ENCODE peak calls at places on chromosomes 5 and 9, in ten cellular contexts. One of them, this sample, is unnamed. For H3K4me1, the result is how much of the 10 kb centered on the place peaks cover.

GRCh38 chr5:168965638-168966037 is 335.3 kb downstream of the SLIT3 start:
- DNase-seq in CD8-positive, alpha-beta T cell: no peak
- DNase-seq in fibroblast of lung: no peak
- DNase-seq in cardiac muscle cell: no peak
- DNase-seq in GM23248: no peak
- DNase-seq in pancreas: no peak
- DNase-seq in heart left ventricle: no peak
- DNase-seq in mesenchymal stem cell: no peak
- DNase-seq in CD4-positive, CD25-positive, alpha-beta regulatory T cell: no peak
- DNase-seq in aorta: no peak
- DNase-seq in this sample: no peak

GRCh38 chr9:127450170-127450830 is 906 bp downstream of the RPL12 start:
- DNase-seq in GM23248: peak
- DNase-seq in cardiac muscle cell: peak
- DNase-seq in pancreas: peak
- DNase-seq in mesenchymal stem cell: peak
- DNase-seq in CD8-positive, alpha-beta T cell: no peak
- DNase-seq in fibroblast of lung: peak
- DNase-seq in aorta: no peak
- DNase-seq in CD4-positive, CD25-positive, alpha-beta regulatory T cell: no peak
- DNase-seq in heart left ventricle: no peak
- DNase-seq in this sample: no peak

GRCh38 chr5:67842806-67843205 is 372.8 kb upstream of the PIK3R1 start:
- DNase-seq in GM23248: peak
- DNase-seq in mesenchymal stem cell: peak
- DNase-seq in pancreas: no peak
- DNase-seq in heart left ventricle: no peak
- DNase-seq in aorta: no peak
- DNase-seq in cardiac muscle cell: peak
- DNase-seq in CD8-positive, alpha-beta T cell: no peak
- DNase-seq in fibroblast of lung: peak
- DNase-seq in CD4-positive, CD25-positive, alpha-beta regulatory T cell: no peak
- DNase-seq in this sample: peak

GRCh38 chr9:16626577-16627130 is 243.8 kb downstream of the BNC2 start:
- DNase-seq in CD4-positive, CD25-positive, alpha-beta regulatory T cell: no peak
- DNase-seq in cardiac muscle cell: peak
- DNase-seq in pancreas: no peak
- DNase-seq in heart left ventricle: no peak
- DNase-seq in GM23248: peak
- DNase-seq in fibroblast of lung: peak
- DNase-seq in CD8-positive, alpha-beta T cell: no peak
- DNase-seq in aorta: no peak
- DNase-seq in mesenchymal stem cell: peak
- DNase-seq in this sample: peak

GRCh38 chr5:143938230-143938629 is 126.3 kb downstream of the HMHB1 start:
- DNase-seq in fibroblast of lung: no peak
- DNase-seq in cardiac muscle cell: no peak
- DNase-seq in CD8-positive, alpha-beta T cell: no peak
- DNase-seq in pancreas: no peak
- DNase-seq in heart left ventricle: no peak
- DNase-seq in aorta: no peak
- DNase-seq in GM23248: peak
- DNase-seq in mesenchymal stem cell: no peak
- DNase-seq in CD4-positive, CD25-positive, alpha-beta regulatory T cell: no peak
- DNase-seq in this sample: no peak

GRCh38 chr5:77984587-77984986 is 208.4 kb upstream of the TBCA start:
- DNase-seq in CD8-positive, alpha-beta T cell: no peak
- DNase-seq in cardiac muscle cell: no peak
- DNase-seq in heart left ventricle: no peak
- DNase-seq in aorta: no peak
- DNase-seq in CD4-positive, CD25-positive, alpha-beta regulatory T cell: no peak
- DNase-seq in pancreas: no peak
- DNase-seq in mesenchymal stem cell: no peak
- DNase-seq in fibroblast of lung: no peak
- DNase-seq in GM23248: no peak
- DNase-seq in this sample: no peak

GRCh38 chr9:17614929-17615328 is 36.1 kb downstream of the SH3GL2 start:
- DNase-seq in mesenchymal stem cell: no peak
- DNase-seq in heart left ventricle: no peak
- DNase-seq in fibroblast of lung: no peak
- DNase-seq in cardiac muscle cell: no peak
- DNase-seq in CD8-positive, alpha-beta T cell: no peak
- DNase-seq in CD4-positive, CD25-positive, alpha-beta regulatory T cell: no peak
- DNase-seq in aorta: no peak
- DNase-seq in pancreas: no peak
- DNase-seq in GM23248: no peak
- DNase-seq in this sample: no peak

GRCh38 chr5:109374625-109375024 is 35.1 kb downstream of the PJA2 start:
- DNase-seq in GM23248: no peak
- DNase-seq in CD4-positive, CD25-positive, alpha-beta regulatory T cell: no peak
- DNase-seq in pancreas: no peak
- DNase-seq in mesenchymal stem cell: peak
- DNase-seq in aorta: no peak
- DNase-seq in CD8-positive, alpha-beta T cell: no peak
- DNase-seq in cardiac muscle cell: no peak
- DNase-seq in fibroblast of lung: peak
- DNase-seq in heart left ventricle: no peak
- DNase-seq in this sample: no peak

GRCh38 chr9:385818-386398 is 171.2 kb downstream of the DOCK8 start:
- DNase-seq in cardiac muscle cell: peak
- DNase-seq in mesenchymal stem cell: peak
- DNase-seq in CD8-positive, alpha-beta T cell: no peak
- DNase-seq in heart left ventricle: no peak
- DNase-seq in CD4-positive, CD25-positive, alpha-beta regulatory T cell: peak
- DNase-seq in aorta: no peak
- DNase-seq in pancreas: peak
- DNase-seq in fibroblast of lung: peak
- DNase-seq in GM23248: peak
- DNase-seq in this sample: peak

GRCh38 chr5:167565555-167565954 is 725.9 kb upstream of the WWC1 start:
- DNase-seq in mesenchymal stem cell: peak
- DNase-seq in aorta: no peak
- DNase-seq in heart left ventricle: no peak
- DNase-seq in fibroblast of lung: peak
- DNase-seq in CD4-positive, CD25-positive, alpha-beta regulatory T cell: no peak
- DNase-seq in pancreas: no peak
- DNase-seq in CD8-positive, alpha-beta T cell: no peak
- DNase-seq in cardiac muscle cell: no peak
- DNase-seq in GM23248: peak
- DNase-seq in this sample: no peak

GRCh38 chr5:139104577-139105271 is 93.4 kb downstream of the SIL1 start:
- DNase-seq in mesenchymal stem cell: no peak
- DNase-seq in pancreas: no peak
- DNase-seq in heart left ventricle: no peak
- DNase-seq in GM23248: peak
- DNase-seq in cardiac muscle cell: no peak
- DNase-seq in CD8-positive, alpha-beta T cell: no peak
- DNase-seq in aorta: peak
- DNase-seq in fibroblast of lung: peak
- DNase-seq in CD4-positive, CD25-positive, alpha-beta regulatory T cell: no peak
- DNase-seq in this sample: peak

GRCh38 chr5:151151793-151152192 is 5.8 kb downstream of the ANXA6 start:
- DNase-seq in heart left ventricle: no peak
- DNase-seq in CD4-positive, CD25-positive, alpha-beta regulatory T cell: peak
- DNase-seq in aorta: peak
- DNase-seq in fibroblast of lung: peak
- DNase-seq in cardiac muscle cell: no peak
- DNase-seq in mesenchymal stem cell: peak
- DNase-seq in pancreas: no peak
- DNase-seq in CD8-positive, alpha-beta T cell: no peak
- DNase-seq in GM23248: peak
- DNase-seq in this sample: no peak
- H3K4me1 ChIP-seq in heart left ventricle: half or more
- H3K4me1 ChIP-seq in CD4-positive, CD25-positive, alpha-beta regulatory T cell: half or more
- H3K4me1 ChIP-seq in aorta: under half
- H3K4me1 ChIP-seq in fibroblast of lung: under half
- H3K4me1 ChIP-seq in cardiac muscle cell: half or more
- H3K4me1 ChIP-seq in mesenchymal stem cell: under half
- H3K4me1 ChIP-seq in pancreas: under half
- H3K4me1 ChIP-seq in CD8-positive, alpha-beta T cell: half or more
- H3K4me1 ChIP-seq in GM23248: under half
- H3K4me1 ChIP-seq in this sample: under half

GRCh38 chr9:86599565-86599964 is 245.4 kb upstream of the TUT7 start:
- DNase-seq in aorta: no peak
- DNase-seq in fibroblast of lung: no peak
- DNase-seq in CD4-positive, CD25-positive, alpha-beta regulatory T cell: no peak
- DNase-seq in CD8-positive, alpha-beta T cell: no peak
- DNase-seq in mesenchymal stem cell: no peak
- DNase-seq in GM23248: no peak
- DNase-seq in cardiac muscle cell: no peak
- DNase-seq in heart left ventricle: no peak
- DNase-seq in pancreas: no peak
- DNase-seq in this sample: no peak

GRCh38 chr9:86600291-86600690 is 246.1 kb upstream of the TUT7 start:
- DNase-seq in CD8-positive, alpha-beta T cell: no peak
- DNase-seq in cardiac muscle cell: no peak
- DNase-seq in mesenchymal stem cell: peak
- DNase-seq in pancreas: no peak
- DNase-seq in GM23248: peak
- DNase-seq in heart left ventricle: no peak
- DNase-seq in aorta: no peak
- DNase-seq in fibroblast of lung: peak
- DNase-seq in CD4-positive, CD25-positive, alpha-beta regulatory T cell: no peak
- DNase-seq in this sample: peak

GRCh38 chr9:86600977-86601376 is 246.8 kb upstream of the TUT7 start:
- DNase-seq in CD4-positive, CD25-positive, alpha-beta regulatory T cell: no peak
- DNase-seq in mesenchymal stem cell: no peak
- DNase-seq in aorta: no peak
- DNase-seq in cardiac muscle cell: no peak
- DNase-seq in fibroblast of lung: no peak
- DNase-seq in GM23248: no peak
- DNase-seq in heart left ventricle: no peak
- DNase-seq in pancreas: no peak
- DNase-seq in CD8-positive, alpha-beta T cell: no peak
- DNase-seq in this sample: no peak

GRCh38 chr9:86602715-86603114 is 248.5 kb upstream of the TUT7 start:
- DNase-seq in cardiac muscle cell: no peak
- DNase-seq in CD4-positive, CD25-positive, alpha-beta regulatory T cell: no peak
- DNase-seq in pancreas: no peak
- DNase-seq in mesenchymal stem cell: no peak
- DNase-seq in heart left ventricle: no peak
- DNase-seq in CD8-positive, alpha-beta T cell: no peak
- DNase-seq in GM23248: peak
- DNase-seq in aorta: no peak
- DNase-seq in fibroblast of lung: no peak
- DNase-seq in this sample: no peak

DNA sequence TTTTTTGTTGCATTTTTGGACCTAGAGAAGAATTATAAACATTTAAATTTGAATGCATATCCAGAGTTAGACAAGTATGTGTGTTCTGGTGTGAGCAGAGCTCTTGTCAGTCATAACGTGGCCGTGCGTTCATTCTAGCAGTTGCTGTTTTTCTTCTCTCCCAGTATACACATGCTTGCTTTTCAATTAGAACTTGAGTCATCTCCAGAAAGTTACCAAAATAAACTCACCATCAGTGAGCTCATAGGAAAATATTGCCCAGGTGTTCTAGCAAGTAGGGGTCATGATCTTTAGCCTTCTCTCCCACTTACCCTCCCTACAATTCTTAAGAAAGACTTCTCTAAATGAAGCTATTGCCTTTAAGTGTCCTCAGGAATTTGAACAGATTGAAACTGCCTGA is 247.5 kb upstream of the TUT7 start:
- DNase-seq in cardiac muscle cell: no peak
- DNase-seq in CD8-positive, alpha-beta T cell: no peak
- DNase-seq in pancreas: no peak
- DNase-seq in mesenchymal stem cell: no peak
- DNase-seq in heart left ventricle: no peak
- DNase-seq in aorta: no peak
- DNase-seq in CD4-positive, CD25-positive, alpha-beta regulatory T cell: no peak
- DNase-seq in fibroblast of lung: peak
- DNase-seq in GM23248: no peak
- DNase-seq in this sample: peak
- H3K27ac ChIP-seq in cardiac muscle cell: peak
- H3K27ac ChIP-seq in CD8-positive, alpha-beta T cell: no peak
- H3K27ac ChIP-seq in pancreas: no peak
- H3K27ac ChIP-seq in mesenchymal stem cell: no peak
- H3K27ac ChIP-seq in heart left ventricle: no peak
- H3K27ac ChIP-seq in aorta: no peak
- H3K27ac ChIP-seq in CD4-positive, CD25-positive, alpha-beta regulatory T cell: no peak
- H3K27ac ChIP-seq in fibroblast of lung: no peak
- H3K27ac ChIP-seq in GM23248: no peak
- H3K27ac ChIP-seq in this sample: peak

DNA sequence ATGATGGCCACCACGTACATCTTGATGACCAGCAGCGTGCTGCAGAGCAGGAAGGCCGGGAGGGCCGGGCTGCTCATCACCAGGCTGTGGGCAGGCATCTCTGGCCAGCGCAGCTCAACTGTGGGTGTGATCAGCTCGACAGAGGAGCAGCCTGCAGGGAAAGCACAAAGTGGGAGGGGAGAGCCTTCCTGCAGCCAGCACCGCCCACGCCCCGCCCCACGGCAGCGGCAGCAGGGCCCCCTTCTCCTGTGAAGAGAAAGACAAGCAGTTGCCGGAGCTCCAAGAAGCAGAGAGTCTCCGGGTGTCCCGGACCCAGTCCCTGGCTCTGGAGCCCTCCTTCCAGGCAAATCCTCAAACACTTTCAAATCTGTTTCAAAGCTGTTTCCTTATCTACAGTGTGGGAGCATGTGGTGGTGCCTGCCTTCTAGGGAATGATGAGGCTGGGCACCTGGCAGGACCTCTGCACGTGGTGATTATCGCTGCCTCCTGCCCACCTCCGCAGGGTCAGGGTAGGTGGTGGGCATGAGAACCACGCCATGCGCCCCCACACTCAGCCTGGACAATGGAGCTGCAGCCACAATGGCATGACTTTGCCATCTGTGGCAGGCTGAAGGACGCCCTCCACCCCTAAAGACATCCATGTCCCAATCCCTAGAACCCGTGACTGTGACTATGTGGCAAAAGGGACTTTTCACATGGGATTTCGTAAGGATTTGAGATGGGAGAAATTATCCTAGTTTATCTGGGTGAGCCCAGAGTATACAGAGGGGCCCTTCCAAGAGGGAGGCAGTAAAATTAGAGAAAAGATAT is at the start of gene PTGES:
- DNase-seq in mesenchymal stem cell: peak
- DNase-seq in pancreas: peak
- DNase-seq in cardiac muscle cell: peak
- DNase-seq in heart left ventricle: peak
- DNase-seq in CD4-positive, CD25-positive, alpha-beta regulatory T cell: peak
- DNase-seq in CD8-positive, alpha-beta T cell: peak
- DNase-seq in fibroblast of lung: peak
- DNase-seq in GM23248: peak
- DNase-seq in aorta: peak
- DNase-seq in this sample: peak
- H3K4me1 ChIP-seq in mesenchymal stem cell: under half
- H3K4me1 ChIP-seq in pancreas: under half
- H3K4me1 ChIP-seq in cardiac muscle cell: under half
- H3K4me1 ChIP-seq in heart left ventricle: under half
- H3K4me1 ChIP-seq in CD4-positive, CD25-positive, alpha-beta regulatory T cell: under half
- H3K4me1 ChIP-seq in CD8-positive, alpha-beta T cell: under half
- H3K4me1 ChIP-seq in fibroblast of lung: under half
- H3K4me1 ChIP-seq in GM23248: under half
- H3K4me1 ChIP-seq in aorta: under half
- H3K4me1 ChIP-seq in this sample: under half

DNA sequence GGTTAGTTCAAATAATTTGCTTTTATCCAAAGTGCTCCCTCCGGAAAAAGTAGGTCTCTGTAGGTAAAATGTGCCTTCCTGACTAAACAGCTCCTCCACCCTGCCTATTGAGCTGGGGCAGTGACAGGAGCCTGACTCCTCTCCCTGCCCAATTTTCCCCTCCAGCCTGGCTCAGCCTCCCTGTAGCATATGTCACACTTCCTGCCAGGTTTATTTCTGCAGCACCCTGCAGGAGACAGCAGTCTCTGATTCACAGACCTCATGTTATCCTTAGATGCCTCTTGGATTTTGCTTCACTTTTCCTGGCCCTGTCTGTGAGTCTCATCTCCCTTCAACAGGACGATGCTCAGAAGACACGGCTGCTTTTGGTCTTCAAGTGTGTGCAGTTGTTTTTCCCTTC is 33.5 kb downstream of the SLC36A1 start:
- DNase-seq in mesenchymal stem cell: peak
- DNase-seq in GM23248: peak
- DNase-seq in pancreas: no peak
- DNase-seq in heart left ventricle: no peak
- DNase-seq in fibroblast of lung: peak
- DNase-seq in CD4-positive, CD25-positive, alpha-beta regulatory T cell: no peak
- DNase-seq in CD8-positive, alpha-beta T cell: no peak
- DNase-seq in aorta: no peak
- DNase-seq in cardiac muscle cell: no peak
- DNase-seq in this sample: no peak
- H3K27ac ChIP-seq in mesenchymal stem cell: no peak
- H3K27ac ChIP-seq in GM23248: peak
- H3K27ac ChIP-seq in pancreas: no peak
- H3K27ac ChIP-seq in heart left ventricle: no peak
- H3K27ac ChIP-seq in fibroblast of lung: no peak
- H3K27ac ChIP-seq in CD4-positive, CD25-positive, alpha-beta regulatory T cell: no peak
- H3K27ac ChIP-seq in CD8-positive, alpha-beta T cell: no peak
- H3K27ac ChIP-seq in aorta: no peak
- H3K27ac ChIP-seq in cardiac muscle cell: no peak
- H3K27ac ChIP-seq in this sample: no peak

This sample was measured in foreskin keratinocyte.